ENCODE peak calls at places on chromosomes 3 and 15, in nine cellular contexts. E is effector memory CD4-positive, alpha-beta T cell; W is spleen; U is MM.1S; S is upper lobe of left lung; O is right cardiac atrium; B is mesendoderm; I is thoracic aorta; N is heart left ventricle. K is an unnamed sample.

GRCh38 chr3:71444028-71444860 is 139.3 kb downstream of the FOXP1 start:
- DNase-seq in E (peak; percentile 71), W (peak; percentile 92), U (peak; percentile 88), S (no peak), O (peak; percentile 65), B (peak; percentile 35), I (no peak), N (peak; percentile 45), K (peak; percentile 59)

GRCh38 chr3:48445277-48445882 is 1.2 kb upstream of the ATRIP start:
- DNase-seq in E (no peak), W (no peak), U (no peak), S (no peak), O (no peak), B (no peak), I (no peak), N (no peak), K (no peak)

GRCh38 chr3:36933540-36934296 is 11.1 kb downstream of the TRANK1 start:
- DNase-seq in E (no peak), W (no peak), U (no peak), S (no peak), O (no peak), B (no peak), I (no peak), N (no peak), K (no peak)

GRCh38 chr3:58835075-58835474 is 168.5 kb upstream of the FAM3D start:
- DNase-seq in E (no peak), W (no peak), U (no peak), S (no peak), O (no peak), B (no peak), I (no peak), N (no peak), K (no peak)

GRCh38 chr15:78055923-78056713 is 21.4 kb downstream of the TBC1D2B start:
- DNase-seq in E (no peak), W (no peak), U (no peak), S (no peak), O (peak; percentile 69), B (peak; percentile 49), I (no peak), N (no peak), K (no peak)

GRCh38 chr3:138381950-138382715 is 33.8 kb downstream of the MRAS start:
- DNase-seq in E (no peak), W (no peak), U (no peak), S (no peak), O (peak; percentile 88), B (peak; percentile 11), I (peak; percentile 18), N (peak; percentile 85), K (no peak)

GRCh38 chr3:188439080-188439479 is 285.1 kb downstream of the LPP start:
- DNase-seq in E (peak; percentile 6), W (no peak), U (no peak), S (no peak), O (no peak), B (no peak), I (no peak), N (no peak), K (no peak)

GRCh38 chr3:191721983-191722382 is 261.0 kb downstream of the PYDC2 start:
- DNase-seq in E (no peak), W (no peak), U (no peak), S (no peak), O (no peak), B (no peak), I (no peak), N (no peak), K (no peak)

GRCh38 chr3:10550705-10551104 is 45.3 kb upstream of the ATP2B2 start:
- DNase-seq in E (no peak), W (no peak), U (no peak), S (no peak), O (no peak), B (no peak), I (no peak), N (peak; percentile 51), K (no peak)

GRCh38 chr15:96365781-96366525 is 35.5 kb downstream of the NR2F2 start:
- DNase-seq in E (no peak), W (no peak), U (no peak), S (peak; percentile 69), O (no peak), B (no peak), I (no peak), N (no peak), K (no peak)

GRCh38 chr3:195060217-195060481 is 210.8 kb downstream of the XXYLT1 start:
- DNase-seq in E (no peak), W (no peak), U (no peak), S (no peak), O (no peak), B (no peak), I (no peak), N (no peak), K (no peak)

GRCh38 chr3:47573190-47574172 is 5.2 kb downstream of the CSPG5 start:
- DNase-seq in E (no peak), W (no peak), U (no peak), S (no peak), O (no peak), B (peak; percentile 49), I (no peak), N (no peak), K (no peak)

GRCh38 chr15:66943456-66944095 is 121.8 kb upstream of the SMAD3 start:
- DNase-seq in E (no peak), W (no peak), U (no peak), S (no peak), O (no peak), B (no peak), I (no peak), N (no peak), K (no peak)

GRCh38 chr15:52042051-52042851 is 23.2 kb downstream of the MAPK6 start:
- DNase-seq in E (no peak), W (no peak), U (peak; percentile 62), S (no peak), O (no peak), B (no peak), I (no peak), N (no peak), K (no peak)

GRCh38 chr15:27353837-27354236 is 382.9 kb downstream of the GABRG3 start:
- DNase-seq in E (no peak), W (no peak), U (no peak), S (no peak), O (no peak), B (no peak), I (no peak), N (no peak), K (no peak)

GRCh38 chr3:102089904-102090492 is 240.7 kb downstream of the NFKBIZ start:
- DNase-seq in E (no peak), W (no peak), U (no peak), S (no peak), O (no peak), B (no peak), I (no peak), N (no peak), K (peak; percentile 90)

GRCh38 chr15:81502436-81502835 is 128.4 kb upstream of the TMC3 start:
- DNase-seq in E (no peak), W (no peak), U (no peak), S (no peak), O (no peak), B (no peak), I (no peak), N (no peak), K (no peak)

GRCh38 chr3:184771748-184772147 is 40.2 kb upstream of the VPS8 start:
- DNase-seq in E (no peak), W (peak; percentile 39), U (no peak), S (no peak), O (no peak), B (no peak), I (no peak), N (no peak), K (no peak)

GRCh38 chr15:25967120-25967519 is 104.0 kb upstream of the ATP10A start:
- DNase-seq in E (no peak), W (no peak), U (no peak), S (no peak), O (no peak), B (no peak), I (no peak), N (no peak), K (no peak)

GRCh38 chr15:85010472-85011209 is 29.0 kb downstream of the PDE8A start:
- DNase-seq in E (no peak), W (no peak), U (no peak), S (no peak), O (no peak), B (peak; percentile 43), I (no peak), N (no peak), K (no peak)

DNA sequence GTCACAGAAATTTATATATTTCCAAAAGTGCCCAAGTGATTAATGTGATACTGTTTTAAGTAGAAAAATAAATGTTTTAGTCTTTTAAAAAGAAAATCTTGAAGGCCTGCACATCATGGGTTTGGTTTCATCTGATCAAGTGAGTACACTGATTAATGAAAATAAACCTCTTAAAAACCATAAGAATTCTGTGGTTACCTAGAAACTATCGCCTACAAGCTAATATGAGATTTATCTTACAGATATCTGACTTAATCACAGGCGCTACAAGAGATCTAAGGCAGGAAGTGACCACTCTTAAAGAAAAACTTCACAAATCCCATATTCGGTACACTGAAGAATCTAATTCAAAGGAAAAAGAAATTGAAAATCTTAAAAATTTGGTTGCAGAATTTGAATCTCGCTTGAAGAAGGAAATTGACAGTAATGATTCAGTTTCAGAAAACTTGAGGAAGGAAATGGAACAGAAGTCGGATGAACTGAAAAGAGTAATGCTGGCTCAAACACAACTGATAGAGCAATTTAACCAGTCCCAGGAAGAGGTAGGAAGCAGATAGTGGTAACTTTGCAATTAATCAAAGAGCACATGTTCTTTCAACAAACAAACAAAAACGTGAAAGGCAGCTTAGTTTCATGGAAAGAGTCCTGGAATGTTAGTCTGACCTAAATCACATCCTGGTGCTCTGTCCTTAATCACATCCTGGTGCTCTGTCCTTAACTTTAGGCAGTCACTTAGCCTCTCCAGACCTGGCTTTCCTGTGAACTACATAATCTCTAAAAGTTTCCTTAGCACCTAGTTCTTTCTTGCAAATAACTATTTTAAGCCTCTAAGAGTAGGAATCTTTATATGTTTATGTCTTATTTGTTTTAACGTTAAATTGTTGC is 131.8 kb downstream of the CCNL1 start:
- DNase-seq in E (no peak), W (no peak), U (no peak), S (no peak), O (no peak), B (peak; percentile 65), I (no peak), N (no peak), K (no peak)
- H3K27me3 ChIP-seq in E (no peaks in the 10 kb centered on the region), W (no peaks in the 10 kb centered on the region), U (no peaks in the 10 kb centered on the region), S (no peaks in the 10 kb centered on the region), O (no peaks in the 10 kb centered on the region), B (no peaks in the 10 kb centered on the region), I (no peaks in the 10 kb centered on the region), N (no peaks in the 10 kb centered on the region), K (no peaks in the 10 kb centered on the region)

GRCh38 chr15:70852501-70853269 is 1.3 kb downstream of the LARP6 start:
- DNase-seq in E (no peak), W (no peak), U (no peak), S (no peak), O (peak; percentile 57), B (no peak), I (no peak), N (peak; percentile 68), K (no peak)
- H3K27me3 ChIP-seq in E (peaks cover 19% of the 10 kb centered on the region), W (peaks cover 69% of the 10 kb centered on the region), U (no peaks in the 10 kb centered on the region), S (peaks cover 12% of the 10 kb centered on the region), O (no peaks in the 10 kb centered on the region), B (no peaks in the 10 kb centered on the region), I (no peaks in the 10 kb centered on the region), N (no peaks in the 10 kb centered on the region), K (no peaks in the 10 kb centered on the region)

GRCh38 chr15:62187910-62188309 is 22.8 kb upstream of the C2CD4B start:
- DNase-seq in E (no peak), W (no peak), U (no peak), S (no peak), O (no peak), B (no peak), I (no peak), N (no peak), K (no peak)
- H3K27me3 ChIP-seq in E (no peaks in the 10 kb centered on the region), W (peaks cover 15% of the 10 kb centered on the region), U (no peaks in the 10 kb centered on the region), S (no peaks in the 10 kb centered on the region), O (no peaks in the 10 kb centered on the region), B (no peaks in the 10 kb centered on the region), I (no peaks in the 10 kb centered on the region), N (no peaks in the 10 kb centered on the region), K (peaks cover 10% of the 10 kb centered on the region)

GRCh38 chr3:107431048-107431297 is 53.7 kb downstream of the CCDC54 start:
- DNase-seq in E (no peak), W (no peak), U (no peak), S (no peak), O (no peak), B (no peak), I (no peak), N (peak; percentile 61), K (no peak)
- H3K27me3 ChIP-seq in E (no peaks in the 10 kb centered on the region), W (peaks cover 17% of the 10 kb centered on the region), U (no peaks in the 10 kb centered on the region), S (no peaks in the 10 kb centered on the region), O (no peaks in the 10 kb centered on the region), B (no peaks in the 10 kb centered on the region), I (no peaks in the 10 kb centered on the region), N (no peaks in the 10 kb centered on the region), K (no peaks in the 10 kb centered on the region)